ENCODE peak calls at places on chromosomes 7 and 10, in eight cellular contexts. V is 8988T; G is activated effector memory CD4-positive, alpha-beta T cell treated with anti-CD3 and anti-CD28 coated beads, Interleukin-2, amount 50 U/mL, for 16 hours; U is CD8-positive, alpha-beta T cell; Y is activated CD4-positive, alpha-beta memory T cell treated with anti-CD3 and anti-CD28 coated beads, Interleukin-2, amount 10 ng/mL, durations not matched to agents 7 days and 5 days; T is NCI-H1105 treated with DMSO at 0.1 percent for 48 hours; Z is endothelial cell; S is GM12878. N is an unnamed sample.

GRCh38 chr7:117565226-117565625 is 85.4 kb downstream of the CFTR start:
- DNase-seq in V (no peak), G (no peak), U (no peak), Y (no peak), T (no peak), Z (no peak), S (no peak), N (no peak)

GRCh38 chr7:31059551-31059950 is 7.4 kb downstream of the ADCYAP1R1 start:
- DNase-seq in V (no peak), G (no peak), U (no peak), Y (no peak), T (no peak), Z (peak; percentile 65), S (no peak), N (no peak)

GRCh38 chr10:117442944-117443676 is 67.9 kb upstream of the PDZD8 start:
- DNase-seq in V (peak; percentile 69), G (peak; percentile 83), U (peak; percentile 43), Y (peak; percentile 49), T (peak; percentile 51), Z (peak; percentile 71), S (peak; percentile 16), N (peak; percentile 18)

GRCh38 chr7:128104109-128104742 is 73.0 kb upstream of the LRRC4 start:
- DNase-seq in V (no peak), G (no peak), U (no peak), Y (no peak), T (no peak), Z (no peak), S (no peak), N (no peak)

GRCh38 chr7:142629588-142630260 is 119.5 kb upstream of the PRSS1 start:
- DNase-seq in V (no peak), G (no peak), U (no peak), Y (no peak), T (no peak), Z (no peak), S (no peak), N (no peak)

GRCh38 chr7:117827861-117828260 is 45.4 kb downstream of the CTTNBP2 start:
- DNase-seq in V (no peak), G (no peak), U (no peak), Y (no peak), T (peak; percentile 17), Z (no peak), S (no peak), N (no peak)

GRCh38 chr10:3671431-3671955 is 113.5 kb downstream of the KLF6 start:
- DNase-seq in V (no peak), G (no peak), U (no peak), Y (no peak), T (no peak), Z (no peak), S (no peak), N (no peak)

GRCh38 chr7:11130012-11130411 is 156.3 kb downstream of the PHF14 start:
- DNase-seq in V (no peak), G (no peak), U (no peak), Y (no peak), T (no peak), Z (no peak), S (no peak), N (no peak)

GRCh38 chr10:12482586-12482985 is 133.2 kb downstream of the CAMK1D start:
- DNase-seq in V (no peak), G (no peak), U (no peak), Y (no peak), T (no peak), Z (no peak), S (no peak), N (no peak)

GRCh38 chr10:87761892-87762291 is 56.1 kb downstream of the ATAD1 start:
- DNase-seq in V (no peak), G (peak; percentile 72), U (no peak), Y (peak; percentile 41), T (no peak), Z (no peak), S (no peak), N (no peak)

GRCh38 chr7:2093214-2093840 is 139.4 kb downstream of the MAD1L1 start:
- DNase-seq in V (no peak), G (no peak), U (no peak), Y (no peak), T (no peak), Z (no peak), S (no peak), N (no peak)

GRCh38 chr7:141654551-141654950 is 47.4 kb downstream of the DENND11 start:
- DNase-seq in V (no peak), G (peak; percentile 74), U (peak; percentile 17), Y (peak; percentile 70), T (peak; percentile 89), Z (peak; percentile 79), S (peak; percentile 23), N (peak; percentile 66)

GRCh38 chr7:26653430-26653911 is 210.9 kb downstream of the SKAP2 start:
- DNase-seq in V (no peak), G (no peak), U (no peak), Y (no peak), T (peak; percentile 39), Z (no peak), S (no peak), N (no peak)

GRCh38 chr7:121529003-121529402 is 132.9 kb upstream of the FAM3C start:
- DNase-seq in V (no peak), G (no peak), U (no peak), Y (no peak), T (no peak), Z (no peak), S (no peak), N (no peak)

GRCh38 chr7:101201695-101202602 is 1.1 kb upstream of the MOGAT3 start:
- DNase-seq in V (no peak), G (no peak), U (no peak), Y (no peak), T (no peak), Z (peak; percentile 19), S (no peak), N (no peak)

GRCh38 chr10:79422178-79422892 is 23.1 kb downstream of the ZCCHC24 start:
- DNase-seq in V (no peak), G (no peak), U (no peak), Y (no peak), T (no peak), Z (no peak), S (no peak), N (no peak)

GRCh38 chr10:127815147-127815546 is 77.6 kb downstream of the CLRN3 start:
- DNase-seq in V (no peak), G (no peak), U (no peak), Y (no peak), T (no peak), Z (no peak), S (no peak), N (no peak)

GRCh38 chr7:35015346-35015859 is 21.9 kb downstream of the DPY19L1 start:
- DNase-seq in V (no peak), G (no peak), U (no peak), Y (no peak), T (no peak), Z (no peak), S (no peak), N (no peak)

GRCh38 chr7:157484411-157485081 is 147.7 kb downstream of the DNAJB6 start:
- DNase-seq in V (no peak), G (peak; percentile 58), U (no peak), Y (peak; percentile 16), T (no peak), Z (no peak), S (no peak), N (no peak)

GRCh38 chr7:93160410-93160809 is 12.2 kb upstream of the SAMD9L start:
- DNase-seq in V (no peak), G (no peak), U (no peak), Y (no peak), T (no peak), Z (no peak), S (no peak), N (no peak)

GRCh38 chr10:124020871-124021823 is 72.3 kb downstream of the CHST15 start:
- DNase-seq in V (no peak), G (no peak), U (no peak), Y (no peak), T (peak; percentile 79), Z (no peak), S (no peak), N (no peak)

GRCh38 chr10:113165643-113166042 is 215.6 kb downstream of the TCF7L2 start:
- DNase-seq in V (no peak), G (no peak), U (no peak), Y (no peak), T (no peak), Z (no peak), S (no peak), N (no peak)

GRCh38 chr10:124612611-124613498 is 131.3 kb downstream of the FAM53B start:
- DNase-seq in V (peak; percentile 75), G (peak; percentile 72), U (no peak), Y (peak; percentile 25), T (no peak), Z (no peak), S (no peak), N (no peak)

N was measured in T-cell.